ENCODE peak calls at places on chromosomes 2 and 18, in five cellular contexts. One of them, this sample, is unnamed.
A peak's percentile ranks its signal among the peaks of the same experiment; 100 is the strongest.

GRCh38 chr2:54999182-54999581 is 51.1 kb downstream of the RTN4 start:
- DNase-seq in ascending aorta: no peak
- DNase-seq in K562: peak; percentile 48
- DNase-seq in colonic mucosa: no peak
- DNase-seq in endothelial cell of umbilical vein: no peak
- DNase-seq in this sample: peak; percentile 40

GRCh38 chr2:113390133-113390849 is 47.2 kb upstream of the ZNG1B start:
- DNase-seq in ascending aorta: no peak
- DNase-seq in K562: peak; percentile 71
- DNase-seq in colonic mucosa: peak; percentile 84
- DNase-seq in endothelial cell of umbilical vein: peak; percentile 90
- DNase-seq in this sample: peak; percentile 49

GRCh38 chr2:206083602-206084467 is 2.1 kb downstream of the INO80D start:
- DNase-seq in ascending aorta: no peak
- DNase-seq in K562: peak; percentile 31
- DNase-seq in colonic mucosa: peak; percentile 63
- DNase-seq in endothelial cell of umbilical vein: peak; percentile 24
- DNase-seq in this sample: no peak

GRCh38 chr2:88831792-88832248 is 140.3 kb downstream of the RPIA start:
- DNase-seq in ascending aorta: no peak
- DNase-seq in K562: peak; percentile 75
- DNase-seq in colonic mucosa: peak; percentile 76
- DNase-seq in endothelial cell of umbilical vein: peak; percentile 23
- DNase-seq in this sample: no peak

GRCh38 chr2:147739531-147739930 is 105.3 kb upstream of the ACVR2A start:
- DNase-seq in ascending aorta: no peak
- DNase-seq in K562: no peak
- DNase-seq in colonic mucosa: no peak
- DNase-seq in endothelial cell of umbilical vein: no peak
- DNase-seq in this sample: no peak

GRCh38 chr18:363327-364115 is 95.7 kb upstream of the THOC1 start:
- DNase-seq in ascending aorta: no peak
- DNase-seq in K562: no peak
- DNase-seq in colonic mucosa: no peak
- DNase-seq in endothelial cell of umbilical vein: peak; percentile 40
- DNase-seq in this sample: no peak

GRCh38 chr2:7888876-7889275 is 793.0 kb upstream of the ID2 start:
- DNase-seq in ascending aorta: no peak
- DNase-seq in K562: no peak
- DNase-seq in colonic mucosa: no peak
- DNase-seq in endothelial cell of umbilical vein: no peak
- DNase-seq in this sample: no peak

GRCh38 chr2:240662681-240663080 is 20.0 kb downstream of the AQP12B start:
- DNase-seq in ascending aorta: no peak
- DNase-seq in K562: no peak
- DNase-seq in colonic mucosa: no peak
- DNase-seq in endothelial cell of umbilical vein: no peak
- DNase-seq in this sample: no peak

GRCh38 chr2:99737526-99737925 is 247.7 kb upstream of the REV1 start:
- DNase-seq in ascending aorta: no peak
- DNase-seq in K562: no peak
- DNase-seq in colonic mucosa: no peak
- DNase-seq in endothelial cell of umbilical vein: no peak
- DNase-seq in this sample: no peak

GRCh38 chr2:128490321-128490720 is 171.7 kb upstream of the HS6ST1 start:
- DNase-seq in ascending aorta: no peak
- DNase-seq in K562: no peak
- DNase-seq in colonic mucosa: no peak
- DNase-seq in endothelial cell of umbilical vein: no peak
- DNase-seq in this sample: no peak

GRCh38 chr2:20362701-20363435 is 12.2 kb upstream of the PUM2 start:
- DNase-seq in ascending aorta: no peak
- DNase-seq in K562: no peak
- DNase-seq in colonic mucosa: no peak
- DNase-seq in endothelial cell of umbilical vein: no peak
- DNase-seq in this sample: no peak

GRCh38 chr18:48007955-48008701 is 77.7 kb upstream of the SMAD2 start:
- DNase-seq in ascending aorta: no peak
- DNase-seq in K562: peak; percentile 77
- DNase-seq in colonic mucosa: peak; percentile 77
- DNase-seq in endothelial cell of umbilical vein: peak; percentile 51
- DNase-seq in this sample: peak; percentile 32

GRCh38 chr18:50624981-50625380 is 65.1 kb downstream of the MAPK4 start:
- DNase-seq in ascending aorta: no peak
- DNase-seq in K562: no peak
- DNase-seq in colonic mucosa: no peak
- DNase-seq in endothelial cell of umbilical vein: no peak
- DNase-seq in this sample: no peak

GRCh38 chr2:95359035-95359434 is 43.5 kb upstream of the FAHD2A start:
- DNase-seq in ascending aorta: no peak
- DNase-seq in K562: no peak
- DNase-seq in colonic mucosa: peak; percentile 0
- DNase-seq in endothelial cell of umbilical vein: no peak
- DNase-seq in this sample: no peak

GRCh38 chr2:182208421-182208820 is 218.4 kb downstream of the PDE1A start:
- DNase-seq in ascending aorta: no peak
- DNase-seq in K562: no peak
- DNase-seq in colonic mucosa: no peak
- DNase-seq in endothelial cell of umbilical vein: no peak
- DNase-seq in this sample: no peak

GRCh38 chr2:147679664-147680502 is 164.9 kb upstream of the ACVR2A start:
- DNase-seq in ascending aorta: no peak
- DNase-seq in K562: no peak
- DNase-seq in colonic mucosa: no peak
- DNase-seq in endothelial cell of umbilical vein: no peak
- DNase-seq in this sample: no peak

GRCh38 chr18:78069784-78070664 is 820.4 kb downstream of the GALR1 start:
- DNase-seq in ascending aorta: no peak
- DNase-seq in K562: no peak
- DNase-seq in colonic mucosa: no peak
- DNase-seq in endothelial cell of umbilical vein: no peak
- DNase-seq in this sample: no peak

GRCh38 chr18:55326134-55326533 is 261.9 kb downstream of the TCF4 start:
- DNase-seq in ascending aorta: no peak
- DNase-seq in K562: no peak
- DNase-seq in colonic mucosa: no peak
- DNase-seq in endothelial cell of umbilical vein: no peak
- DNase-seq in this sample: no peak

GRCh38 chr2:150466770-150467640 is 20.5 kb downstream of the RND3 start:
- DNase-seq in ascending aorta: no peak
- DNase-seq in K562: no peak
- DNase-seq in colonic mucosa: no peak
- DNase-seq in endothelial cell of umbilical vein: peak; percentile 59
- DNase-seq in this sample: no peak

GRCh38 chr18:10111944-10112343 is 198.1 kb downstream of the VAPA start:
- DNase-seq in ascending aorta: no peak
- DNase-seq in K562: no peak
- DNase-seq in colonic mucosa: no peak
- DNase-seq in endothelial cell of umbilical vein: no peak
- DNase-seq in this sample: no peak

GRCh38 chr18:59022167-59022945 is 117.3 kb upstream of the SEC11C start:
- DNase-seq in ascending aorta: no peak
- DNase-seq in K562: no peak
- DNase-seq in colonic mucosa: no peak
- DNase-seq in endothelial cell of umbilical vein: no peak
- DNase-seq in this sample: no peak

GRCh38 chr2:196289000-196289399 is 117.6 kb upstream of the STK17B start:
- DNase-seq in ascending aorta: no peak
- DNase-seq in K562: no peak
- DNase-seq in colonic mucosa: no peak
- DNase-seq in endothelial cell of umbilical vein: no peak
- DNase-seq in this sample: no peak

GRCh38 chr18:23529597-23529996 is 26.3 kb downstream of the RMC1 start:
- DNase-seq in ascending aorta: no peak
- DNase-seq in K562: peak; percentile 72
- DNase-seq in colonic mucosa: no peak
- DNase-seq in endothelial cell of umbilical vein: peak; percentile 28
- DNase-seq in this sample: no peak

DNA sequence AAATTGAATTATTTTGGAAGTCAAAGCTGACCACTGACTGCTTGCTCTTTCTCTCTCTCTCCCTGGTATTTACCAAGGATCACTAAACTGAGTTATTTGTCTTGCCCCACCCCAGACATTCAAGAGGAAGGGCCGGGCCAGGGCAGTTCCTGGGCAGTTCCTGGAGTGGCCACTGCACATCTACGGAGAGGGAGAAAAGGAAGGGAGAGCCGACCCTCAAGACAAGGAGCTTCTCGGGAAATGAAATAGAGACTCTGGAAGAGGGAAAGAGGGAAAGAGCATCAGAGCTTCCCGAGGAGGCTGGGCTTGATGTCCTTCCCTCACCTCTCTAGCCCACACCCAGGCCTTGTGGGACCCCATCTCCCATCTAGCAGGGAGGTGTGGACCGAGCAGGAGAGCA is 83.1 kb downstream of the SEPTIN10 start:
- DNase-seq in ascending aorta: no peak
- DNase-seq in K562: no peak
- DNase-seq in colonic mucosa: no peak
- DNase-seq in endothelial cell of umbilical vein: no peak
- DNase-seq in this sample: no peak
- TF ChIP-seq CTCF in ascending aorta: no peak
- TF ChIP-seq CTCF in K562: no peak
- TF ChIP-seq CTCF in colonic mucosa: no peak
- TF ChIP-seq CTCF in endothelial cell of umbilical vein: no peak
- TF ChIP-seq CTCF in this sample: no peak

GRCh38 chr2:168086805-168087204 is 160.6 kb downstream of the STK39 start:
- DNase-seq in ascending aorta: no peak
- DNase-seq in K562: no peak
- DNase-seq in colonic mucosa: no peak
- DNase-seq in endothelial cell of umbilical vein: no peak
- DNase-seq in this sample: no peak

GRCh38 chr2:168085801-168086361 is 161.5 kb downstream of the STK39 start:
- DNase-seq in ascending aorta: no peak
- DNase-seq in K562: no peak
- DNase-seq in colonic mucosa: no peak
- DNase-seq in endothelial cell of umbilical vein: no peak
- DNase-seq in this sample: no peak

GRCh38 chr2:168084267-168084781 is 163.1 kb downstream of the STK39 start:
- DNase-seq in ascending aorta: no peak
- DNase-seq in K562: no peak
- DNase-seq in colonic mucosa: no peak
- DNase-seq in endothelial cell of umbilical vein: no peak
- DNase-seq in this sample: no peak

GRCh38 chr2:168089200-168089599 is 158.2 kb downstream of the STK39 start:
- DNase-seq in ascending aorta: no peak
- DNase-seq in K562: no peak
- DNase-seq in colonic mucosa: no peak
- DNase-seq in endothelial cell of umbilical vein: no peak
- DNase-seq in this sample: no peak

GRCh38 chr2:168087406-168087805 is 160.0 kb downstream of the STK39 start:
- DNase-seq in ascending aorta: no peak
- DNase-seq in K562: no peak
- DNase-seq in colonic mucosa: no peak
- DNase-seq in endothelial cell of umbilical vein: no peak
- DNase-seq in this sample: no peak
- H3K27ac ChIP-seq in ascending aorta: no peak overlapping the region
- H3K27ac ChIP-seq in K562: no peak overlapping the region
- H3K27ac ChIP-seq in colonic mucosa: no peak overlapping the region
- H3K27ac ChIP-seq in endothelial cell of umbilical vein: no peak overlapping the region
- H3K27ac ChIP-seq in this sample: no peak overlapping the region

DNA sequence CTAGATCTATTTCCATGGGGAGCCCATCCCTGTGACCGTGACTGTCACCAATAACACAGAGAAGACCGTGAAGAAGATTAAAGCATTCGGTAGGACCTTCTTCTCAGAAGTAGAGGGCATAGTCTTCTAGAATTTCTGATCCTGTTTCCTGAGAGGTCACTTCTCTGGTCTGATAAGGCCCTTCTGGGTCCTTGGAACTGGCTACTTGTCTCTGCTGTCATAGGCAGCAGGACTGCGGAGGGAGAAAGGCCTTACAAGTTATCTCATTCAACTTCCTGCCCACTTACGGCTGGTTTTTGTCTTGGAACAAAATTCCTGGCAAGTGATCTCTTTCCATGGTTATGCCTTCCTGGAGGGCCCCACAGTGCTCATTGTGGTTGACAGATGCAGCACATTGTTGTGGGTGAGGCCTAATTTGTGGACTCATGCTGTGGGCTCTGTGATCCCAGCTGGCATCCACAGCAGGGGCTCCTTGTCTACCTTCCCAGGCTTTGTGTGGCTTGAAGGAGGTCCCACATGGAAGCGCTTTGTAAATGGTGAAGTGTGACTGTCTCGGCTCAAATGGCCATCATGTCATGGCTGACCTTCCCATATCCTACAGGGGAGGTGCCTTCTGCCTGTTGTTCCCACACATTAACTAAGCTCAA is 22.0 kb downstream of the SAG start:
- DNase-seq in ascending aorta: no peak
- DNase-seq in K562: peak; percentile 34
- DNase-seq in colonic mucosa: no peak
- DNase-seq in endothelial cell of umbilical vein: peak; percentile 25
- DNase-seq in this sample: no peak
- H3K4me3 ChIP-seq in ascending aorta: no peak overlapping the region
- H3K4me3 ChIP-seq in K562: no peak overlapping the region
- H3K4me3 ChIP-seq in colonic mucosa: no peak overlapping the region
- H3K4me3 ChIP-seq in endothelial cell of umbilical vein: no peak overlapping the region
- H3K4me3 ChIP-seq in this sample: no peak overlapping the region

DNA sequence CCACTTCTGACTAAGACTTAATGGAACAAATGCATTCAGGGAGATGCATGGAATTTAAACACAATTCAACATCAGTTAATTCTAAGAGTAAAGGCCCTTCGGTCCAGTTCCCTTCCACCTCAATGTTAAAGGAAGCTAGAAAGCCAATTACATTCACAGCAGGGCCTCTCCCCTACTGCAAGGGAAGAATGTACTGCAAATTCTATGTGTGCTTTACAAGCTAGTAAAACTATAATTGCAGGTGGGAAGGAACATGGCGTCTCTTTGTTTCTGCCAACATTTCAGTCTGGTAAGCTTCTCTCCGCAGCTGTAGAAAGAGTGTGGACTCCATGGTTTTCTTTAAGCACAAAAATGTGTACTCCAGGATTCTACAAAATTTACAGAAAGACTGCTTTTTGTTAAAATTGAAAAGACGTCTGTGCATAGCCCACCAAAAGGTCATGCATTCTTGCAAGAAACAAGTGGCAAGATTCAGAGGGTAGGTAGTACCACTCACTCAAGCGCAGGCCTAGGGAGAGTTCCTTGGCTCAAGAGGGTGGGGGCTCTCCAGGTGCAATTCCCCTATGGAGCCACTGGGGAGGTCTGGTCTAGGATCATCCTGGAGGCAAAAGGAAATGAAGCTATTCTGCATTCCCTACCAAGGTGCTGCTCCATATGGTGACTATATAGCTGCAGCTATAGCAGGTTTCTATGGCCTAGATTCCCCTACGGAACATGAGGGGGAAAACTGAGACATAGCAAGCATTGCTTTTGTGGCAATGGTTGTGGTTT is 127.0 kb upstream of the FZD5 start:
- DNase-seq in ascending aorta: no peak
- DNase-seq in K562: peak; percentile 3
- DNase-seq in colonic mucosa: peak; percentile 54
- DNase-seq in endothelial cell of umbilical vein: no peak
- DNase-seq in this sample: no peak
- TF ChIP-seq CTCF in ascending aorta: no peak
- TF ChIP-seq CTCF in K562: no peak
- TF ChIP-seq CTCF in colonic mucosa: peak; percentile 21
- TF ChIP-seq CTCF in endothelial cell of umbilical vein: peak; percentile 8
- TF ChIP-seq CTCF in this sample: no peak